ENCODE peak calls at places on chromosomes 4 and X, in nine cellular contexts. Q, M, P, N, U, H, X, C and R are unnamed samples.
A peak's percentile ranks its signal among the peaks of the same experiment; 100 is the strongest.

GRCh38 chrX:149512225-149512885 is 7.2 kb upstream of the IDS start:
- DNase-seq in Q (peak; percentile 62), M (peak; percentile 49), P (no peak), N (peak; percentile 89), U (peak; percentile 64), H (peak; percentile 38), X (peak; percentile 21), C (peak; percentile 73), R (no peak)

GRCh38 chr4:94306713-94307112 is 35.9 kb downstream of the HPGDS start:
- DNase-seq in Q (no peak), M (no peak), P (no peak), N (no peak), U (no peak), H (no peak), X (no peak), C (no peak), R (no peak)

GRCh38 chr4:166228112-166228511 is 355.1 kb downstream of the TLL1 start:
- DNase-seq in Q (no peak), M (no peak), P (no peak), N (no peak), U (no peak), H (no peak), X (no peak), C (no peak), R (no peak)

GRCh38 chr4:168095776-168096443 is 3.6 kb downstream of the ANXA10 start:
- DNase-seq in Q (no peak), M (no peak), P (no peak), N (no peak), U (no peak), H (peak; percentile 57), X (no peak), C (peak; percentile 73), R (no peak)

GRCh38 chr4:74267998-74268606 is 40.2 kb upstream of the EPGN start:
- DNase-seq in Q (no peak), M (no peak), P (no peak), N (no peak), U (no peak), H (peak; percentile 79), X (no peak), C (peak; percentile 94), R (no peak)

GRCh38 chr4:68451246-68452211 is 4.3 kb downstream of the TMPRSS11E start:
- DNase-seq in Q (no peak), M (no peak), P (no peak), N (no peak), U (no peak), H (peak; percentile 4), X (no peak), C (peak; percentile 78), R (no peak)

GRCh38 chrX:124488412-124489161 is 142.2 kb downstream of the SH2D1A start:
- DNase-seq in Q (no peak), M (no peak), P (no peak), N (peak; percentile 54), U (no peak), H (no peak), X (no peak), C (no peak), R (no peak)

GRCh38 chr4:61200195-61200990 is at the start of gene ADGRL3:
- DNase-seq in Q (peak; percentile 95), M (no peak), P (no peak), N (peak; percentile 94), U (no peak), H (peak; percentile 6), X (no peak), C (no peak), R (no peak)

GRCh38 chr4:123832173-123833026 is 435.8 kb downstream of the SPRY1 start:
- DNase-seq in Q (no peak), M (no peak), P (peak; percentile 26), N (no peak), U (no peak), H (peak; percentile 100), X (peak; percentile 30), C (peak; percentile 83), R (peak; percentile 36)

GRCh38 chr4:141127884-141128283 is 5.4 kb downstream of the RNF150 start:
- DNase-seq in Q (no peak), M (no peak), P (no peak), N (no peak), U (no peak), H (no peak), X (no peak), C (no peak), R (no peak)

GRCh38 chrX:150197388-150197787 is 165.7 kb upstream of the MAMLD1 start:
- DNase-seq in Q (no peak), M (no peak), P (no peak), N (no peak), U (no peak), H (no peak), X (no peak), C (no peak), R (no peak)

GRCh38 chrX:115642895-115643530 is 82.0 kb downstream of the PLS3 start:
- DNase-seq in Q (peak; percentile 44), M (peak; percentile 49), P (no peak), N (peak; percentile 64), U (peak; percentile 36), H (peak; percentile 77), X (peak; percentile 71), C (peak; percentile 75), R (no peak)

GRCh38 chr4:13984996-13985780 is 357.7 kb upstream of the BOD1L1 start:
- DNase-seq in Q (no peak), M (no peak), P (no peak), N (no peak), U (no peak), H (peak; percentile 50), X (no peak), C (no peak), R (no peak)

GRCh38 chrX:3244203-3244743 is 102.2 kb downstream of the MXRA5 start:
- DNase-seq in Q (no peak), M (no peak), P (no peak), N (no peak), U (no peak), H (peak; percentile 91), X (no peak), C (no peak), R (no peak)

GRCh38 chr4:103443324-103443723 is 245.2 kb upstream of the CENPE start:
- DNase-seq in Q (no peak), M (no peak), P (no peak), N (no peak), U (no peak), H (no peak), X (no peak), C (peak; percentile 40), R (no peak)

GRCh38 chrX:107506596-107507031 is 57.2 kb downstream of the FRMPD3 start:
- DNase-seq in Q (no peak), M (no peak), P (no peak), N (peak; percentile 57), U (no peak), H (no peak), X (no peak), C (no peak), R (no peak)

DNA sequence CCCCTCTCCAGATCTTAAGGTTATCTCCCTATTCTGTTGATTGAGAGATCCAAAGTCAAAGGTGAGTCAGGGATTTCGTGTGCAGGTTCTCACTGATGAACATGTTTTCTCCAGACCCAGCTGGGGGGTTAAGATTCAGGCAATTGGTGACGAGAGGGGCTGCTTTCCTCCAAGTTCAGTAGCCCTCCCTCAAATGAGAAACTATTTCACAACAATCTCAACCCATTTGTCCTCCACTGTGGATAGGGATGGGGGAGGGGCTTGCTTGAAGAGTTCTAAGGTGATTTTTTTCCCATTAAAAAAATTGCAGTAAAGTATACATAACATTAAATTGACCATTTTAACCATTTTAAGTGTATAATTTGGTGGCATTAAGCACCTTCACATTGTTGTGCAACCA is 175.7 kb downstream of the SHROOM3 start:
- DNase-seq in Q (no peak), M (no peak), P (no peak), N (peak; percentile 55), U (no peak), H (no peak), X (no peak), C (no peak), R (no peak)
- H3K4me1 ChIP-seq in Q (peaks cover 42% of the 10 kb centered on the region), M (no peaks in the 10 kb centered on the region), P (peaks cover 51% of the 10 kb centered on the region), N (peaks cover 20% of the 10 kb centered on the region), U (peaks cover 9% of the 10 kb centered on the region), H (peaks cover 21% of the 10 kb centered on the region), X (no peaks in the 10 kb centered on the region), C (peaks cover 11% of the 10 kb centered on the region), R (peaks cover 16% of the 10 kb centered on the region)

GRCh38 chrX:71199252-71199651 is 23.8 kb upstream of the GJB1 start:
- DNase-seq in Q (no peak), M (no peak), P (no peak), N (no peak), U (no peak), H (no peak), X (no peak), C (no peak), R (no peak)
- H3K27ac ChIP-seq in Q (no peak overlapping the region), M (no peak overlapping the region), P (no peak overlapping the region), N (no peak overlapping the region), U (no peak overlapping the region), H (no peak overlapping the region), X (no peak overlapping the region), C (no peak overlapping the region), R (no peak overlapping the region)

GRCh38 chr4:147814334-147814733 is 82.4 kb downstream of the ARHGAP10 start:
- DNase-seq in Q (no peak), M (no peak), P (no peak), N (no peak), U (no peak), H (no peak), X (no peak), C (peak; percentile 9), R (no peak)

GRCh38 chr4:147816382-147817254 is 84.7 kb downstream of the ARHGAP10 start:
- DNase-seq in Q (no peak), M (no peak), P (no peak), N (no peak), U (no peak), H (no peak), X (no peak), C (no peak), R (no peak)

GRCh38 chr4:147815741-147816140 is 83.9 kb downstream of the ARHGAP10 start:
- DNase-seq in Q (no peak), M (no peak), P (no peak), N (no peak), U (no peak), H (no peak), X (no peak), C (no peak), R (no peak)

GRCh38 chr4:147811878-147812277 is 80.0 kb downstream of the ARHGAP10 start:
- DNase-seq in Q (no peak), M (no peak), P (no peak), N (no peak), U (no peak), H (no peak), X (no peak), C (no peak), R (no peak)

GRCh38 chr4:147813107-147813773 is 81.4 kb downstream of the ARHGAP10 start:
- DNase-seq in Q (no peak), M (no peak), P (no peak), N (no peak), U (no peak), H (no peak), X (no peak), C (no peak), R (no peak)
- H3K4me1 ChIP-seq in Q (peaks cover 10% of the 10 kb centered on the region), M (peaks cover 8% of the 10 kb centered on the region), P (peaks cover 83% of the 10 kb centered on the region), N (peaks cover 14% of the 10 kb centered on the region), U (peaks cover 40% of the 10 kb centered on the region), H (peaks cover 5% of the 10 kb centered on the region), X (peaks cover 4% of the 10 kb centered on the region), C (no peaks in the 10 kb centered on the region), R (peaks cover 41% of the 10 kb centered on the region)

DNA sequence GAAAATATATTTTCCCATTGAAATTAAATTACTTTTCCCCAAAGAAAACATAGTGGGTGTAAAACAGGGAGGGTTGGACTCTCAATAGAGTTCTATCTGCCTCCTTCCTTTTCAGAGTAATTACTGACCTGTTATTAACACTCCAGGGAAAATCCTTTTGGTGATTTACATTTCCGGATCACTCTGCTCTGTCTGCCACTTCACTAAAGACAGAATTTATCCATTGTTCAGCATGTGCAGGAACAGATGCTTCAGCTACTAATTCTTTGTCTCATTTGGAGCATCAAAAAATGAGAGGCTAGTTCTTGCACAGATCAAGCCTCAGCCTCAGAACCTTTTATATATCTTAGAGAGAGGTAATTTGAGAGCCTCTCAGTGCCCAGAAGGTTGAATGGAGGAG is 1494.2 kb downstream of the STIM2 start:
- DNase-seq in Q (peak; percentile 56), M (no peak), P (no peak), N (no peak), U (no peak), H (no peak), X (no peak), C (no peak), R (no peak)
- H3K27ac ChIP-seq in Q (no peak overlapping the region), M (no peak overlapping the region), P (no peak overlapping the region), N (peak overlapping the region; percentile 46), U (no peak overlapping the region), H (no peak overlapping the region), X (no peak overlapping the region), C (no peak overlapping the region), R (no peak overlapping the region)